ENCODE peak calls at places on chromosome 20, in eight cellular contexts. One of them, this sample, is unnamed.

GRCh38 chr20:57089701-57090144 is 176.7 kb downstream of the BMP7 start:
- DNase-seq in stimulated activated CD4-positive, alpha-beta T cell treated with anti-CD3 and anti-CD28 coated beads, Interleukin-4, amount 100 ng/mL, for 1 hour: peak; percentile 64
- DNase-seq in effector CD4-positive, alpha-beta T cell: peak; percentile 38
- DNase-seq in Ammon's horn: peak; percentile 73
- DNase-seq in WTC11: peak; percentile 94
- DNase-seq in CD4-positive, alpha-beta T cell: peak; percentile 52
- DNase-seq in upper lobe of right lung: peak; percentile 88
- DNase-seq in astrocyte of the cerebellum: no peak
- DNase-seq in this sample: peak; percentile 5

GRCh38 chr20:17857639-17858449 is 110.8 kb downstream of the SNX5 start:
- DNase-seq in stimulated activated CD4-positive, alpha-beta T cell treated with anti-CD3 and anti-CD28 coated beads, Interleukin-4, amount 100 ng/mL, for 1 hour: no peak
- DNase-seq in effector CD4-positive, alpha-beta T cell: no peak
- DNase-seq in Ammon's horn: no peak
- DNase-seq in WTC11: no peak
- DNase-seq in CD4-positive, alpha-beta T cell: no peak
- DNase-seq in upper lobe of right lung: peak; percentile 12
- DNase-seq in astrocyte of the cerebellum: no peak
- DNase-seq in this sample: no peak

GRCh38 chr20:24870876-24871275 is 78.2 kb upstream of the CST7 start:
- DNase-seq in stimulated activated CD4-positive, alpha-beta T cell treated with anti-CD3 and anti-CD28 coated beads, Interleukin-4, amount 100 ng/mL, for 1 hour: no peak
- DNase-seq in effector CD4-positive, alpha-beta T cell: no peak
- DNase-seq in Ammon's horn: no peak
- DNase-seq in WTC11: no peak
- DNase-seq in CD4-positive, alpha-beta T cell: no peak
- DNase-seq in upper lobe of right lung: peak; percentile 56
- DNase-seq in astrocyte of the cerebellum: no peak
- DNase-seq in this sample: no peak

GRCh38 chr20:22504829-22505377 is 79.5 kb downstream of the FOXA2 start:
- DNase-seq in stimulated activated CD4-positive, alpha-beta T cell treated with anti-CD3 and anti-CD28 coated beads, Interleukin-4, amount 100 ng/mL, for 1 hour: no peak
- DNase-seq in effector CD4-positive, alpha-beta T cell: no peak
- DNase-seq in Ammon's horn: no peak
- DNase-seq in WTC11: no peak
- DNase-seq in CD4-positive, alpha-beta T cell: no peak
- DNase-seq in upper lobe of right lung: no peak
- DNase-seq in astrocyte of the cerebellum: no peak
- DNase-seq in this sample: no peak

GRCh38 chr20:5751856-5752255 is 1.7 kb downstream of the SHLD1 start:
- DNase-seq in stimulated activated CD4-positive, alpha-beta T cell treated with anti-CD3 and anti-CD28 coated beads, Interleukin-4, amount 100 ng/mL, for 1 hour: no peak
- DNase-seq in effector CD4-positive, alpha-beta T cell: no peak
- DNase-seq in Ammon's horn: no peak
- DNase-seq in WTC11: no peak
- DNase-seq in CD4-positive, alpha-beta T cell: no peak
- DNase-seq in upper lobe of right lung: no peak
- DNase-seq in astrocyte of the cerebellum: no peak
- DNase-seq in this sample: no peak

GRCh38 chr20:50879649-50880550 is 51.3 kb downstream of the ADNP start:
- DNase-seq in stimulated activated CD4-positive, alpha-beta T cell treated with anti-CD3 and anti-CD28 coated beads, Interleukin-4, amount 100 ng/mL, for 1 hour: no peak
- DNase-seq in effector CD4-positive, alpha-beta T cell: no peak
- DNase-seq in Ammon's horn: no peak
- DNase-seq in WTC11: no peak
- DNase-seq in CD4-positive, alpha-beta T cell: no peak
- DNase-seq in upper lobe of right lung: no peak
- DNase-seq in astrocyte of the cerebellum: no peak
- DNase-seq in this sample: no peak

GRCh38 chr20:40335437-40335836 is 353.6 kb downstream of the MAFB start:
- DNase-seq in stimulated activated CD4-positive, alpha-beta T cell treated with anti-CD3 and anti-CD28 coated beads, Interleukin-4, amount 100 ng/mL, for 1 hour: no peak
- DNase-seq in effector CD4-positive, alpha-beta T cell: no peak
- DNase-seq in Ammon's horn: no peak
- DNase-seq in WTC11: no peak
- DNase-seq in CD4-positive, alpha-beta T cell: no peak
- DNase-seq in upper lobe of right lung: no peak
- DNase-seq in astrocyte of the cerebellum: no peak
- DNase-seq in this sample: peak; percentile 11

GRCh38 chr20:41697861-41698559 is 79.8 kb upstream of the CHD6 start:
- DNase-seq in stimulated activated CD4-positive, alpha-beta T cell treated with anti-CD3 and anti-CD28 coated beads, Interleukin-4, amount 100 ng/mL, for 1 hour: no peak
- DNase-seq in effector CD4-positive, alpha-beta T cell: no peak
- DNase-seq in Ammon's horn: peak; percentile 25
- DNase-seq in WTC11: no peak
- DNase-seq in CD4-positive, alpha-beta T cell: no peak
- DNase-seq in upper lobe of right lung: no peak
- DNase-seq in astrocyte of the cerebellum: peak; percentile 6
- DNase-seq in this sample: peak; percentile 70

GRCh38 chr20:61512475-61512874 is 260.4 kb downstream of the CDH4 start:
- DNase-seq in stimulated activated CD4-positive, alpha-beta T cell treated with anti-CD3 and anti-CD28 coated beads, Interleukin-4, amount 100 ng/mL, for 1 hour: no peak
- DNase-seq in effector CD4-positive, alpha-beta T cell: no peak
- DNase-seq in Ammon's horn: no peak
- DNase-seq in WTC11: no peak
- DNase-seq in CD4-positive, alpha-beta T cell: no peak
- DNase-seq in upper lobe of right lung: peak; percentile 29
- DNase-seq in astrocyte of the cerebellum: no peak
- DNase-seq in this sample: no peak

GRCh38 chr20:14288341-14289330 is 48.8 kb downstream of the FLRT3 start:
- DNase-seq in stimulated activated CD4-positive, alpha-beta T cell treated with anti-CD3 and anti-CD28 coated beads, Interleukin-4, amount 100 ng/mL, for 1 hour: no peak
- DNase-seq in effector CD4-positive, alpha-beta T cell: no peak
- DNase-seq in Ammon's horn: no peak
- DNase-seq in WTC11: no peak
- DNase-seq in CD4-positive, alpha-beta T cell: no peak
- DNase-seq in upper lobe of right lung: no peak
- DNase-seq in astrocyte of the cerebellum: no peak
- DNase-seq in this sample: no peak

GRCh38 chr20:24389686-24390085 is 79.7 kb upstream of the SYNDIG1 start:
- DNase-seq in stimulated activated CD4-positive, alpha-beta T cell treated with anti-CD3 and anti-CD28 coated beads, Interleukin-4, amount 100 ng/mL, for 1 hour: no peak
- DNase-seq in effector CD4-positive, alpha-beta T cell: no peak
- DNase-seq in Ammon's horn: peak; percentile 81
- DNase-seq in WTC11: no peak
- DNase-seq in CD4-positive, alpha-beta T cell: peak; percentile 58
- DNase-seq in upper lobe of right lung: no peak
- DNase-seq in astrocyte of the cerebellum: no peak
- DNase-seq in this sample: no peak

GRCh38 chr20:62496525-62497218 is 20.9 kb upstream of the GATA5 start:
- DNase-seq in stimulated activated CD4-positive, alpha-beta T cell treated with anti-CD3 and anti-CD28 coated beads, Interleukin-4, amount 100 ng/mL, for 1 hour: peak; percentile 48
- DNase-seq in effector CD4-positive, alpha-beta T cell: no peak
- DNase-seq in Ammon's horn: no peak
- DNase-seq in WTC11: peak; percentile 81
- DNase-seq in CD4-positive, alpha-beta T cell: peak; percentile 27
- DNase-seq in upper lobe of right lung: no peak
- DNase-seq in astrocyte of the cerebellum: no peak
- DNase-seq in this sample: peak; percentile 29

GRCh38 chr20:51424270-51425041 is 118.1 kb downstream of the NFATC2 start:
- DNase-seq in stimulated activated CD4-positive, alpha-beta T cell treated with anti-CD3 and anti-CD28 coated beads, Interleukin-4, amount 100 ng/mL, for 1 hour: no peak
- DNase-seq in effector CD4-positive, alpha-beta T cell: no peak
- DNase-seq in Ammon's horn: no peak
- DNase-seq in WTC11: no peak
- DNase-seq in CD4-positive, alpha-beta T cell: no peak
- DNase-seq in upper lobe of right lung: no peak
- DNase-seq in astrocyte of the cerebellum: no peak
- DNase-seq in this sample: no peak

GRCh38 chr20:42530855-42531674 is 658.6 kb downstream of the PTPRT start:
- DNase-seq in stimulated activated CD4-positive, alpha-beta T cell treated with anti-CD3 and anti-CD28 coated beads, Interleukin-4, amount 100 ng/mL, for 1 hour: no peak
- DNase-seq in effector CD4-positive, alpha-beta T cell: no peak
- DNase-seq in Ammon's horn: peak; percentile 60
- DNase-seq in WTC11: peak; percentile 25
- DNase-seq in CD4-positive, alpha-beta T cell: no peak
- DNase-seq in upper lobe of right lung: no peak
- DNase-seq in astrocyte of the cerebellum: no peak
- DNase-seq in this sample: peak; percentile 65

GRCh38 chr20:10433014-10433622 is 904 bp downstream of the MKKS start:
- DNase-seq in stimulated activated CD4-positive, alpha-beta T cell treated with anti-CD3 and anti-CD28 coated beads, Interleukin-4, amount 100 ng/mL, for 1 hour: no peak
- DNase-seq in effector CD4-positive, alpha-beta T cell: no peak
- DNase-seq in Ammon's horn: peak; percentile 24
- DNase-seq in WTC11: no peak
- DNase-seq in CD4-positive, alpha-beta T cell: no peak
- DNase-seq in upper lobe of right lung: no peak
- DNase-seq in astrocyte of the cerebellum: no peak
- DNase-seq in this sample: no peak

GRCh38 chr20:21571841-21572690 is 58.2 kb upstream of the NKX2-2 start:
- DNase-seq in stimulated activated CD4-positive, alpha-beta T cell treated with anti-CD3 and anti-CD28 coated beads, Interleukin-4, amount 100 ng/mL, for 1 hour: peak; percentile 9
- DNase-seq in effector CD4-positive, alpha-beta T cell: no peak
- DNase-seq in Ammon's horn: peak; percentile 24
- DNase-seq in WTC11: peak; percentile 33
- DNase-seq in CD4-positive, alpha-beta T cell: no peak
- DNase-seq in upper lobe of right lung: no peak
- DNase-seq in astrocyte of the cerebellum: no peak
- DNase-seq in this sample: peak; percentile 49

GRCh38 chr20:9015984-9016324 is 52.9 kb upstream of the PLCB4 start:
- DNase-seq in stimulated activated CD4-positive, alpha-beta T cell treated with anti-CD3 and anti-CD28 coated beads, Interleukin-4, amount 100 ng/mL, for 1 hour: no peak
- DNase-seq in effector CD4-positive, alpha-beta T cell: no peak
- DNase-seq in Ammon's horn: no peak
- DNase-seq in WTC11: peak; percentile 46
- DNase-seq in CD4-positive, alpha-beta T cell: no peak
- DNase-seq in upper lobe of right lung: no peak
- DNase-seq in astrocyte of the cerebellum: peak; percentile 13
- DNase-seq in this sample: no peak

GRCh38 chr20:3687655-3688054 is 5.8 kb upstream of the ADAM33 start:
- DNase-seq in stimulated activated CD4-positive, alpha-beta T cell treated with anti-CD3 and anti-CD28 coated beads, Interleukin-4, amount 100 ng/mL, for 1 hour: no peak
- DNase-seq in effector CD4-positive, alpha-beta T cell: no peak
- DNase-seq in Ammon's horn: peak; percentile 57
- DNase-seq in WTC11: no peak
- DNase-seq in CD4-positive, alpha-beta T cell: no peak
- DNase-seq in upper lobe of right lung: no peak
- DNase-seq in astrocyte of the cerebellum: no peak
- DNase-seq in this sample: no peak

GRCh38 chr20:57147185-57147584 is 119.3 kb downstream of the BMP7 start:
- DNase-seq in stimulated activated CD4-positive, alpha-beta T cell treated with anti-CD3 and anti-CD28 coated beads, Interleukin-4, amount 100 ng/mL, for 1 hour: no peak
- DNase-seq in effector CD4-positive, alpha-beta T cell: no peak
- DNase-seq in Ammon's horn: no peak
- DNase-seq in WTC11: no peak
- DNase-seq in CD4-positive, alpha-beta T cell: no peak
- DNase-seq in upper lobe of right lung: no peak
- DNase-seq in astrocyte of the cerebellum: no peak
- DNase-seq in this sample: no peak

This sample was measured in NCI-H1092 treated with DMSO at 0.1 percent for 48 hours.